ENCODE peak calls at places on chromosomes 11 and 22, in five cellular contexts. M, K, B, J and U are unnamed samples.

GRCh38 chr11:94998285-94998684 is 24.8 kb downstream of the KDM4D start:
- DNase-seq in M (no peak), K (no peak), B (no peak), J (no peak), U (no peak)

GRCh38 chr22:26429458-26430238 is 588 bp downstream of the ASPHD2 start:
- DNase-seq in M (no peak), K (no peak), B (no peak), J (no peak), U (no peak)

GRCh38 chr22:46923394-46923793 is 160.9 kb downstream of the TBC1D22A start:
- DNase-seq in M (peak), K (peak), B (no peak), J (no peak), U (no peak)

GRCh38 chr11:57566035-57566504 is 1.4 kb downstream of the UBE2L6 start:
- DNase-seq in M (no peak), K (no peak), B (peak), J (peak), U (no peak)

GRCh38 chr11:15493066-15493465 is 378.3 kb downstream of the INSC start:
- DNase-seq in M (no peak), K (no peak), B (peak), J (peak), U (no peak)

GRCh38 chr11:103845331-103845730 is 191.1 kb upstream of the DDI1 start:
- DNase-seq in M (no peak), K (no peak), B (peak), J (no peak), U (no peak)

GRCh38 chr11:119155733-119156492 is 7.1 kb downstream of the ABCG4 start:
- DNase-seq in M (peak), K (no peak), B (no peak), J (no peak), U (no peak)

GRCh38 chr11:128419012-128419767 is 168.2 kb downstream of the ETS1 start:
- DNase-seq in M (no peak), K (no peak), B (no peak), J (no peak), U (no peak)

GRCh38 chr11:17014774-17015638 is 792 bp upstream of the PLEKHA7 start:
- DNase-seq in M (peak), K (peak), B (peak), J (no peak), U (no peak)

GRCh38 chr22:21064917-21065864 is 19.4 kb downstream of the LRRC74B start:
- DNase-seq in M (no peak), K (no peak), B (no peak), J (no peak), U (no peak)

GRCh38 chr11:44973634-44974401 is 23.1 kb upstream of the TP53I11 start:
- DNase-seq in M (no peak), K (no peak), B (no peak), J (no peak), U (no peak)

GRCh38 chr22:24990344-24990905 is 37.9 kb downstream of the KIAA1671 start:
- DNase-seq in M (no peak), K (no peak), B (no peak), J (no peak), U (no peak)

GRCh38 chr11:62601114-62601363 is 626 bp downstream of the MTA2 start:
- DNase-seq in M (no peak), K (no peak), B (no peak), J (no peak), U (no peak)

GRCh38 chr11:78560066-78560597 is 14.5 kb downstream of the NARS2 start:
- DNase-seq in M (no peak), K (no peak), B (no peak), J (no peak), U (no peak)

DNA sequence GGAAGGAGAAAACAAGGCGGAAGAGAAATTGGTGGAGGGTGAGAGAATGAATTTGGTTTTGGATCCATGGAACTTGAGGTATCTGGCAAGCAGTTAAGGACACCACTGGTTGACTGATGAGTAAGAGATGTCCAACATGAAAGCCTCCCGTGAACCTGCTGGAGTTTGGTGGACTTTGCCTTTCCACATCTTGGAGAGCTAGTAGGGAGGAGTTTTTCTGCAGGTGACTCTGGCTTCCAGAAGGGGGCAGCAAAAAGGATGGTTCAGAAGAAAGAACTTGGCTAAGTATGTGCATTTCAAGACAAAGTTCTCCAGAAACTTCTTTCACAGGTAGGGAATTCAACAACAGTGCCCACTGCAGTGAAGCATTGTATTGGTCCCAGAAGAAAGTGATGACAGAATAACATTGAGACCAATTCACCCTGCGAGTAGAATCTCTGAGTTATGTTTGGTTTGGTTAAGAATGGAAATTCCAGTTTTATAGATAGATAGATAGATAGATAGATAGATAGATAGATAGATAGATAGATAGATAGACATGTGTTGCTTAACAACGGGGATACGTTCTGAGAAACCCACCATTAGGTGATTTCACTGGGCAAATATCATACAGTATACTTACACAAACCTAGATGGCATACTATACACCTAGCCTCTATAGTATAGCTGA is 28.5 kb downstream of the DCDC1 start:
- DNase-seq in M (peak), K (no peak), B (peak), J (peak), U (peak)
- TF ChIP-seq CTCF in M (peak), K (peak), B (peak), J (peak), U (peak)

DNA sequence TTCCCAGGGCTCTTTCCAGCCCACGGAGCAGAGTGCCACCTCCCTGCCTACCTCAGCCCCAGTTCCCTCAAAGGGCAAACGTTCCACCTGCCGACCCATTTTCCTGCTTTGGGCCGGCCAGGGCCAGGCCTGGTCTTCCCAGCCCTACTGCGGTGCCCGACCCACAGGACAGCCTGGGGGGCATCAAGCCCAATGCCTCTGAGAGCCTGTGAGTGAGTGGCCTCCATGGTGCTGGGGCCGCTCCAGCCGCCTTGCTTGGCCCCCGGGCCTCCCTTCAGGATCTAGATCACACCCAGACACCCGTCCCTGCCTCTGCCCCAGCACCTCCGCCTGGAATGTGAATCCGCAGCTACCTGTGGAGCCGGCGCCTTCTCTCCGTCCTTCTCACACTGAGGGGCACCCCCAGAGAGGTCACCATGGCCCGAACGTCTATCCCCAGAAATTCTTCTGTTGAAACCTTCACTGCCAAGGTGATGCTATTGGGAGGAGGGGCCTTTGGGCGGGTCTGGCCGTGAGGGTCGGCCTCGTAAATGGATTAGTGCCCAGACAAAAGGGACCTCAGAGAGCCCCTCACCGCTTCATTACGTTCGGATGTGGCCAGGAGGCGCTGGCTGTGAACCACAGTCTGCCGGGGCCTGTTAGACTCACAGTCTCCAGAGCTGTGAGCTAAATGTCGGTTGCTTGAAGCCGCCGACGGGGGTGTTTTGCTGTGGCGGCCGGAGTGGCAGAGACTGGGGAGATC is 36.2 kb upstream of the BRSK2 start:
- DNase-seq in M (no peak), K (peak), B (no peak), J (no peak), U (no peak)
- TF ChIP-seq CTCF in M (no peak), K (no peak), B (no peak), J (no peak), U (no peak)

GRCh38 chr22:40383905-40384304 is 13.5 kb downstream of the SGSM3 start:
- DNase-seq in M (no peak), K (no peak), B (peak), J (no peak), U (no peak)
- TF ChIP-seq CTCF in M (no peak), K (no peak), B (no peak), J (no peak), U (no peak)

GRCh38 chr11:131027501-131027900 is 111.2 kb upstream of the SNX19 start:
- DNase-seq in M (no peak), K (no peak), B (peak), J (no peak), U (no peak)

GRCh38 chr11:131025421-131026126 is 109.3 kb upstream of the SNX19 start:
- DNase-seq in M (no peak), K (no peak), B (peak), J (no peak), U (no peak)

DNA sequence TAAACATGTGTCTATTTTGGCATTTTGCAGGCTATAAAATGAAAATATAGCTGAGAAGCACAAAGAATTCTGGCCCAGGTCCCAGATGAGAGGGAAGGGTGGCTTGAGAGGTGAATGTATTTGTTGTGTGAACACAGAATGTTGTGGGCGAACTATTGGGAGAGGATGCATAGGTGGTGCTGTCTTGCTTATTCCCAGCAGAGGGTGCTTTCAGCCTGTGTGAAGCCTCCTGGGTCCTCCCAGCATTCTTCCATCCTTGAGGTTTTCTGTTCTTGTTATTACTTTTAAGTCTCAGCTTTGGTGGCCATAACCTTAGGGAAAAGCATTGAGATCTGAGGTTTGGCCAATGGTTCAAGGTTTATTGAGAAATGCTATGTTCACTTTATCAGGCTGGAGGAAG is 108.7 kb upstream of the SNX19 start:
- DNase-seq in M (no peak), K (no peak), B (peak), J (peak), U (no peak)
- TF ChIP-seq CTCF in M (peak), K (peak), B (peak), J (peak), U (peak)